ENCODE peak calls at places on chromosomes 3 and 15, in four cellular contexts. P is A549, Y is HepG2, E is K562. O is an unnamed sample.

GRCh38 chr15:68051109-68051508 is 3.0 kb upstream of the PIAS1 start:
- DNase-seq in P (peak), Y (no peak), E (no peak), O (no peak)

GRCh38 chr3:151091685-151092352 is 6.4 kb downstream of the MED12L start:
- DNase-seq in E (no peak), Y (no peak), P (no peak), O (peak)

GRCh38 chr3:56702487-56703315 is 19.6 kb upstream of the TASOR start:
- DNase-seq in E (peak), P (peak), Y (peak), O (peak)

GRCh38 chr3:54232618-54233017 is 110.3 kb downstream of the CACNA2D3 start:
- DNase-seq in E (no peak), Y (no peak), P (no peak), O (no peak)

GRCh38 chr3:5299146-5299545 is 111.6 kb downstream of the EDEM1 start:
- DNase-seq in E (no peak), P (no peak), Y (no peak), O (no peak)

GRCh38 chr3:36833160-36833814 is 68.9 kb upstream of the DCLK3 start:
- DNase-seq in P (no peak), Y (no peak), E (no peak), O (no peak)

GRCh38 chr3:137764001-137764433 is at the start of gene SOX14:
- DNase-seq in P (no peak), Y (peak), E (peak), O (no peak)

GRCh38 chr3:184156522-184156955 is 1.4 kb downstream of the DVL3 start:
- DNase-seq in P (no peak), Y (peak), E (peak), O (peak)

GRCh38 chr3:126544596-126545281 is 14.0 kb downstream of the C3orf22 start:
- DNase-seq in Y (no peak), P (no peak), E (no peak), O (no peak)

GRCh38 chr3:4834403-4834866 is 144.8 kb upstream of the BHLHE40 start:
- DNase-seq in Y (no peak), P (no peak), E (peak), O (peak)

GRCh38 chr3:151123827-151124226 is 38.4 kb downstream of the MED12L start:
- DNase-seq in P (no peak), E (no peak), Y (no peak), O (no peak)

GRCh38 chr3:178088930-178089329 is 447.3 kb upstream of the KCNMB2 start:
- DNase-seq in P (no peak), Y (no peak), E (no peak), O (no peak)

DNA sequence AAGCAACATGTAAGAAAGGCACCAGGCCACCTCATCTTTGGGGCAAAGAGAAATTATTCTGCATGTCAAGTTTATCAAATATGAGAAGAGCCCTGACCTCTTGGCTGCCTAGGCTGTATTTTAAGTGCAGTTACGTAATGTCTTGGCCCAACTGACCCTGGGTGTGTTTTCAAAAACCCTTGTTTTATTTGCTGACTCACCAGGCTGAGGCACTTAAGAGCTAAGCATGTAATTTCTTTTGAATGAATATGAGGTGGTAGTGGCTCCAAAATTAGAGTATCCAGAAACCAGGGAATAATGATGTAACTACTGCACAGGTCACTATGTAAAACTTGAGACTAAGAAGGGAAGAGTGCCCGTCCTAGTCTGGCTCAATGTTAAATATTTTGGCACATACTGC is 24.3 kb downstream of the PGPEP1L start:
- DNase-seq in E (peak), Y (no peak), P (peak), O (peak)
- TF ChIP-seq MAZ in E (no peak), Y (no peak), P (no peak), O (no peak)

GRCh38 chr15:101113114-101114005 is 138.5 kb downstream of the CHSY1 start:
- DNase-seq in P (no peak), E (no peak), Y (no peak), O (no peak)

GRCh38 chr15:101114146-101114545 is 137.7 kb downstream of the CHSY1 start:
- DNase-seq in P (no peak), Y (no peak), E (no peak), O (no peak)

GRCh38 chr15:101110681-101111569 is 140.9 kb downstream of the CHSY1 start:
- DNase-seq in Y (no peak), P (no peak), E (no peak), O (no peak)

GRCh38 chr15:101112336-101113113 is 139.3 kb downstream of the CHSY1 start:
- DNase-seq in E (no peak), P (no peak), Y (no peak), O (no peak)

DNA sequence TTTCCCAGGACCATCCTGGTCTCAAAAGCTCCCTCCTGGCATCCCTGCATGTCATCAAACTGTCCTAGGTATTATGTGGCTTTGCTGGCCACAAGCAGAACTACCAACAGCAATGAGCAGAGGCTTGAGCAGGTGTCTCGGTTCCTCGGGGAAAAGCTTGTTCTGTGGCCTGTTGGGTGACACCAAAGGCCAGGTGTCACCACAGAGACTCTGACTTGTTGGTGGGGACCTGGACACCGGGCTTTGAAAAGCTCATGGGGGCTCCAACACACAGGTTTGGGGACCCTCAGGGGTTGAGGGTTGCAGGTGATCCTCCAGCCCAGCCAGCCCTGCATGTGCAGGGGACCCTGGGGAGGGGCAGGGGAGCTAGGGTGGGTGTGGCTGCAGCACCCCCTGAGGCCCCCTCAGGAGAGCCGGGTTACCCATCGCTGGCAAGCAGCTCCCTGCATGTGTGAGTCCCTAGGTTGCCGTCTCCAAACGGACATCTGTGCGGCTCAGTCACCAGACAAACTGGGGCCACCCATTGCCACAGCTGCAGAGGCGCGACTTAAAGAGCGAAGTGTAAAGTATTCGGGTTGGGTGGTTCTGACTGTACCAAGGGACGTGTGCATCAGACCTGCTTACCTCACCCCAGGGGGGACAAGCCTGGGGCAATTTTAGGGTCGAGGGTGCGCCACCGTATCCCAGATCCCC is 140.1 kb downstream of the CHSY1 start:
- DNase-seq in Y (no peak), P (no peak), E (no peak), O (no peak)
- TF ChIP-seq MAZ in Y (no peak), P (no peak), E (no peak), O (no peak)

GRCh38 chr3:72260590-72260914 is 475.6 kb upstream of the PROK2 start:
- DNase-seq in Y (no peak), P (no peak), E (no peak), O (no peak)

GRCh38 chr3:72255736-72256559 is 471.0 kb upstream of the PROK2 start:
- DNase-seq in E (no peak), P (no peak), Y (no peak), O (no peak)

GRCh38 chr3:72259755-72260589 is 475.0 kb upstream of the PROK2 start:
- DNase-seq in E (no peak), Y (no peak), P (no peak), O (no peak)

GRCh38 chr3:72258366-72258765 is 473.4 kb upstream of the PROK2 start:
- DNase-seq in P (no peak), E (no peak), Y (no peak), O (no peak)

GRCh38 chr3:72258786-72259185 is 473.8 kb upstream of the PROK2 start:
- DNase-seq in P (no peak), Y (no peak), E (no peak), O (no peak)
- TF ChIP-seq MAZ in P (no peak), Y (no peak), E (no peak), O (no peak)

GRCh38 chr15:80788536-80788935 is 9.4 kb downstream of the CEMIP start:
- DNase-seq in P (no peak), E (no peak), Y (no peak), O (peak)

GRCh38 chr15:80787238-80787805 is 8.2 kb downstream of the CEMIP start:
- DNase-seq in E (no peak), P (no peak), Y (no peak), O (peak)

GRCh38 chr15:80789836-80790235 is 10.7 kb downstream of the CEMIP start:
- DNase-seq in E (no peak), Y (no peak), P (no peak), O (no peak)

GRCh38 chr15:80789296-80789695 is 10.1 kb downstream of the CEMIP start:
- DNase-seq in E (no peak), P (no peak), Y (no peak), O (peak)

GRCh38 chr15:80791004-80791403 is 11.8 kb downstream of the CEMIP start:
- DNase-seq in Y (no peak), E (no peak), P (no peak), O (no peak)
- TF ChIP-seq MAZ in Y (no peak), E (no peak), P (no peak), O (no peak)

DNA sequence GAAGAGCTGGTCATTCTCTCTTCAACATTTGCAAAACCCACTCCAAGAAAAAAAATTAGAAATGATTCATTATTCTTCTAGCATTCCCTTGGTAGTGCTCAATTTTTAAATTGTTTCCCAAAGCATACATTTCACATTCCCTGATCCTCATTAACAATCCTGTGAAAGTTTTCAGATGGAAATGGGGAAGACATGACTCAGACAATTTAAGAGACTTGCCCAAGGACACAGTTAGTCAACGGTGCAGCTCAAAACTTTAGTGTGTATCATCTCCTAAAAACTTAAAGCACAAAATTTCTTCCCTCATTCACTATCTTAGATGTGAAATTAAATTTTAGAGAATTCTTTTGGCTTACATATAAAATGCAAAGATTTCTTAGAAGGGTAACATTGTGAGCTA is 17.1 kb upstream of the ABI3BP start:
- DNase-seq in P (no peak), Y (no peak), E (no peak), O (peak)
- TF ChIP-seq MAZ in P (no peak), Y (no peak), E (no peak), O (no peak)